ENCODE peak calls at places on chromosome 11, in six cellular contexts. S is BJ; Y is PC-3; T is Caco-2; C is CD8-positive, alpha-beta memory T cell; X is sigmoid colon. M is an unnamed sample.
A peak's percentile ranks its signal among the peaks of the same experiment; 100 is the strongest.

GRCh38 chr11:109423114-109423859 is 1.3 kb downstream of the C11orf87 start:
- DNase-seq in X (no peak), T (no peak), C (no peak), Y (no peak), S (no peak), M (no peak)

GRCh38 chr11:125371451-125371935 is 124.6 kb downstream of the FEZ1 start:
- DNase-seq in Y (no peak), T (no peak), X (no peak), C (no peak), S (no peak), M (peak; percentile 81)

GRCh38 chr11:44950036-44950624 is 553 bp downstream of the TP53I11 start:
- DNase-seq in X (no peak), S (no peak), C (peak; percentile 59), T (no peak), Y (no peak), M (no peak)

GRCh38 chr11:133153031-133153430 is 379.3 kb downstream of the OPCML start:
- DNase-seq in T (no peak), S (no peak), Y (no peak), X (no peak), C (no peak), M (no peak)

GRCh38 chr11:126627376-126627775 is 271.9 kb downstream of the ST3GAL4 start:
- DNase-seq in T (no peak), Y (no peak), X (no peak), C (no peak), S (no peak), M (no peak)

GRCh38 chr11:95972055-95972454 is 48.1 kb upstream of the MTMR2 start:
- DNase-seq in X (no peak), S (no peak), T (no peak), Y (no peak), C (no peak), M (no peak)

GRCh38 chr11:30631148-30631547 is 45.0 kb upstream of the MPPED2 start:
- DNase-seq in C (no peak), S (no peak), X (no peak), T (no peak), Y (no peak), M (no peak)

GRCh38 chr11:133343951-133344350 is 188.3 kb downstream of the OPCML start:
- DNase-seq in S (no peak), T (no peak), X (no peak), Y (no peak), C (no peak), M (peak; percentile 4)

GRCh38 chr11:67523556-67524479 is 572 bp upstream of the CABP2 start:
- DNase-seq in Y (no peak), C (no peak), X (no peak), T (peak; percentile 41), S (no peak), M (no peak)

GRCh38 chr11:1349074-1349931 is 39.9 kb upstream of the TOLLIP start:
- DNase-seq in X (peak; percentile 57), S (no peak), T (peak; percentile 32), Y (no peak), C (no peak), M (no peak)

GRCh38 chr11:10623797-10624761 is 55.6 kb upstream of the LYVE1 start:
- DNase-seq in X (peak; percentile 76), C (no peak), Y (peak; percentile 47), T (peak; percentile 82), S (no peak), M (peak; percentile 58)

GRCh38 chr11:120337133-120337895 is 1.1 kb downstream of the ARHGEF12 start:
- DNase-seq in Y (peak; percentile 41), T (peak; percentile 54), C (no peak), S (no peak), X (peak; percentile 68), M (no peak)

GRCh38 chr11:125483592-125483991 is 12.5 kb downstream of the FEZ1 start:
- DNase-seq in T (no peak), S (no peak), C (no peak), X (no peak), Y (no peak), M (no peak)

GRCh38 chr11:75766449-75767227 is 1.9 kb upstream of the DGAT2 start:
- DNase-seq in S (no peak), Y (no peak), T (no peak), X (peak; percentile 30), C (no peak), M (no peak)

GRCh38 chr11:128933481-128934178 is 9.0 kb downstream of the TP53AIP1 start:
- DNase-seq in S (no peak), T (no peak), C (no peak), X (no peak), Y (no peak), M (no peak)

GRCh38 chr11:121383726-121384125 is 68.4 kb upstream of the SORL1 start:
- DNase-seq in S (no peak), Y (no peak), T (no peak), X (no peak), C (no peak), M (no peak)

GRCh38 chr11:119624102-119624615 is 104.8 kb downstream of the NECTIN1 start:
- DNase-seq in T (no peak), S (no peak), X (peak; percentile 52), Y (peak; percentile 17), C (no peak), M (no peak)

GRCh38 chr11:74220376-74220775 is 49.3 kb downstream of the PPME1 start:
- DNase-seq in T (no peak), X (no peak), Y (no peak), C (no peak), S (no peak), M (no peak)

GRCh38 chr11:122659676-122660571 is 4.4 kb downstream of the UBASH3B start:
- DNase-seq in S (no peak), Y (no peak), T (no peak), C (no peak), X (no peak), M (no peak)

GRCh38 chr11:36383200-36383599 is 87.1 kb downstream of the PRR5L start:
- DNase-seq in T (no peak), S (no peak), C (no peak), Y (no peak), X (no peak), M (no peak)

GRCh38 chr11:36385121-36385530 is 89.0 kb downstream of the PRR5L start:
- DNase-seq in Y (peak; percentile 70), C (no peak), X (no peak), S (no peak), T (no peak), M (no peak)

GRCh38 chr11:36388086-36388485 is 92.0 kb downstream of the PRR5L start:
- DNase-seq in Y (no peak), X (no peak), C (no peak), T (no peak), S (no peak), M (no peak)

GRCh38 chr11:36389006-36389405 is 92.9 kb downstream of the PRR5L start:
- DNase-seq in S (no peak), Y (no peak), X (no peak), C (no peak), T (no peak), M (no peak)

GRCh38 chr11:36386411-36386810 is 90.3 kb downstream of the PRR5L start:
- DNase-seq in S (no peak), T (no peak), X (no peak), Y (no peak), C (no peak), M (no peak)
- H3K36me3 ChIP-seq in S (peaks cover 2% of the 10 kb centered on the region), T (no peaks in the 10 kb centered on the region), X (no peaks in the 10 kb centered on the region), Y (no peaks in the 10 kb centered on the region), C (no peaks in the 10 kb centered on the region), M (no peaks in the 10 kb centered on the region)

DNA sequence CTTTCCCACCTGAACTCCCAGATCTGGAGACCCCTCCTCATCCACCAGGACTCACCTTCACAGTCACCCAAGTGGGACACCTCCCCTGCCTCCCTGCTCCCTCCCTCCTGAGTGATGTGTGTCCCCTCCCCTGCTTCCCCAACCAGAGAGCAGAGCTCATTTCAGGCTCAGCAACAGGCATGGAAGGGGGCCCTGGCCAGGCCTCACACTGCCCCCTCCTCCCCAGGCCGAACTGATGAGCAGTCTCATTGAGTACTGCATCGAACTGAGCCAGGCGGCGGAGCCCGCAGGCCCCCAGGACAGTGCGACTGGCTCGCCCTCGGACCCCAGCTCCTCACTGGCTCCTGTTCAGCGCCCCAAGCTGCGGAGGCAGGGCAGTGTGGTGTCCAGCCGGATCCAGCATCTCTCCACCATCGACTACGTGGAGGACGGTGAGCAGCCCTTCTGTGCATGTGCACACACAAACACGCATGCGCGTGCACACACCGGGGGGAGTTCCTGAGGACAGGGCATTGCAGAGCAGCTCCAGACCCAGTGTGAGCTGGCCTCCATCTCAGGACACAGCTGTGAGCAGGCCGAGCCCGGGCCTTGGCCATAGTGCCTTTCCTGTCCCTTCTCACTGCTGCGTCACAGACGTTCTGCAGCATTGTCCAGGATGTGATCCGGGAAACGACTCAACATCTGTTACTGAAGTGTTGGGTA is 17.8 kb upstream of the NEAT1 start:
- DNase-seq in T (no peak), Y (no peak), C (no peak), S (no peak), X (no peak), M (no peak)
- H3K36me3 ChIP-seq in T (peaks cover 4% of the 10 kb centered on the region), Y (peaks cover 26% of the 10 kb centered on the region), C (peaks cover 15% of the 10 kb centered on the region), S (peaks cover 32% of the 10 kb centered on the region), X (peaks cover 28% of the 10 kb centered on the region), M (peaks cover 11% of the 10 kb centered on the region)

GRCh38 chr11:61370349-61371005 is 8.3 kb downstream of the TMEM138 start:
- DNase-seq in Y (no peak), T (no peak), S (no peak), X (no peak), C (no peak), M (no peak)
- H3K36me3 ChIP-seq in Y (peaks cover 67% of the 10 kb centered on the region), T (peaks cover 3% of the 10 kb centered on the region), S (peaks cover 15% of the 10 kb centered on the region), X (peaks cover 32% of the 10 kb centered on the region), C (peaks cover 34% of the 10 kb centered on the region), M (peaks cover 20% of the 10 kb centered on the region)

DNA sequence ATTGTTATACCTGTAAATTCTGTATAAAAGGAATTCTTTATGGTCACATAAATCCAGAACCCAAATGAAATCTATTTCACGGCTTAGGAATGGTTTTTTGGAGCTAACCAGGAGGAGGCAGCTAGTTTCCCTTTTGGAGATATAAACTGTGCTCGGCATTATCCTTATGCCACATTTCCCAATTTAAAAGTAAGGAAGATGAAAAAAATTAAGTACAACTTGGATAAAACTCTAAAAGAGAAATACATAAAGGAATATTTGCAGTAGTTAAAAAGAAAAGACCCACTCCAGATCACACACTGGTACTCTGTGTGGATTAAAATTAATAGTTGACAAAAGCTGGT is 17.7 kb downstream of the DLAT start:
- DNase-seq in S (no peak), C (no peak), T (no peak), Y (no peak), X (no peak), M (no peak)
- H3K36me3 ChIP-seq in S (peaks cover 4% of the 10 kb centered on the region), C (peaks cover 18% of the 10 kb centered on the region), T (peaks cover 10% of the 10 kb centered on the region), Y (peaks cover 61% of the 10 kb centered on the region), X (peaks cover 20% of the 10 kb centered on the region), M (peaks cover 5% of the 10 kb centered on the region)

M was measured in iPS DF 6.9.